ENCODE peak calls at places on chromosome 21, in six cellular contexts. One of them, this sample, is unnamed.

GRCh38 chr21:33206771-33207290 is 22.9 kb upstream of the IFNAR2 start:
- DNase-seq in neural progenitor cell: no peak
- DNase-seq in left ventricle myocardium inferior: no peak
- DNase-seq in IMR-90: no peak
- DNase-seq in testis: no peak
- DNase-seq in fibroblast of mammary gland: no peak
- DNase-seq in this sample: peak

GRCh38 chr21:39670741-39671140 is 58.0 kb downstream of the B3GALT5 start:
- DNase-seq in neural progenitor cell: no peak
- DNase-seq in left ventricle myocardium inferior: no peak
- DNase-seq in testis: no peak
- DNase-seq in IMR-90: no peak
- DNase-seq in fibroblast of mammary gland: no peak
- DNase-seq in this sample: no peak

GRCh38 chr21:26581818-26582217 is 8.7 kb upstream of the CYYR1 start:
- DNase-seq in neural progenitor cell: no peak
- DNase-seq in fibroblast of mammary gland: no peak
- DNase-seq in IMR-90: no peak
- DNase-seq in testis: no peak
- DNase-seq in left ventricle myocardium inferior: no peak
- DNase-seq in this sample: no peak

GRCh38 chr21:33042812-33043211 is 17.1 kb downstream of the OLIG2 start:
- DNase-seq in left ventricle myocardium inferior: no peak
- DNase-seq in neural progenitor cell: no peak
- DNase-seq in fibroblast of mammary gland: peak
- DNase-seq in testis: no peak
- DNase-seq in IMR-90: peak
- DNase-seq in this sample: no peak

GRCh38 chr21:17688912-17689874 is 76.5 kb upstream of the BTG3 start:
- DNase-seq in IMR-90: peak
- DNase-seq in fibroblast of mammary gland: no peak
- DNase-seq in left ventricle myocardium inferior: peak
- DNase-seq in neural progenitor cell: no peak
- DNase-seq in testis: peak
- DNase-seq in this sample: peak

GRCh38 chr21:41961282-41961701 is 7.5 kb upstream of the C2CD2 start:
- DNase-seq in fibroblast of mammary gland: peak
- DNase-seq in left ventricle myocardium inferior: no peak
- DNase-seq in testis: no peak
- DNase-seq in IMR-90: peak
- DNase-seq in neural progenitor cell: no peak
- DNase-seq in this sample: no peak

GRCh38 chr21:29639366-29640232 is 300.2 kb downstream of the GRIK1 start:
- DNase-seq in neural progenitor cell: no peak
- DNase-seq in testis: no peak
- DNase-seq in IMR-90: no peak
- DNase-seq in left ventricle myocardium inferior: no peak
- DNase-seq in fibroblast of mammary gland: no peak
- DNase-seq in this sample: no peak

GRCh38 chr21:26127918-26128317 is 42.7 kb downstream of the APP start:
- DNase-seq in neural progenitor cell: no peak
- DNase-seq in left ventricle myocardium inferior: no peak
- DNase-seq in testis: peak
- DNase-seq in fibroblast of mammary gland: no peak
- DNase-seq in IMR-90: peak
- DNase-seq in this sample: no peak

GRCh38 chr21:18424250-18424649 is 20.7 kb upstream of the TMPRSS15 start:
- DNase-seq in IMR-90: no peak
- DNase-seq in fibroblast of mammary gland: no peak
- DNase-seq in neural progenitor cell: no peak
- DNase-seq in testis: no peak
- DNase-seq in left ventricle myocardium inferior: no peak
- DNase-seq in this sample: no peak

GRCh38 chr21:41168391-41169257 is 664 bp downstream of the BACE2 start:
- DNase-seq in neural progenitor cell: peak
- DNase-seq in IMR-90: peak
- DNase-seq in fibroblast of mammary gland: peak
- DNase-seq in left ventricle myocardium inferior: peak
- DNase-seq in testis: peak
- DNase-seq in this sample: peak

GRCh38 chr21:46562964-46563607 is 41.8 kb downstream of the S100B start:
- DNase-seq in left ventricle myocardium inferior: no peak
- DNase-seq in neural progenitor cell: no peak
- DNase-seq in IMR-90: no peak
- DNase-seq in fibroblast of mammary gland: peak
- DNase-seq in testis: no peak
- DNase-seq in this sample: peak

GRCh38 chr21:17513214-17514123 is 626 bp downstream of the CXADR start:
- DNase-seq in left ventricle myocardium inferior: no peak
- DNase-seq in testis: peak
- DNase-seq in fibroblast of mammary gland: peak
- DNase-seq in neural progenitor cell: peak
- DNase-seq in IMR-90: no peak
- DNase-seq in this sample: peak

GRCh38 chr21:27814226-27814625 is 847.3 kb upstream of the ADAMTS5 start:
- DNase-seq in left ventricle myocardium inferior: no peak
- DNase-seq in testis: no peak
- DNase-seq in IMR-90: no peak
- DNase-seq in fibroblast of mammary gland: no peak
- DNase-seq in neural progenitor cell: no peak
- DNase-seq in this sample: no peak

GRCh38 chr21:41762753-41763152 is 4.1 kb downstream of the RIPK4 start:
- DNase-seq in neural progenitor cell: peak
- DNase-seq in left ventricle myocardium inferior: no peak
- DNase-seq in testis: no peak
- DNase-seq in fibroblast of mammary gland: no peak
- DNase-seq in IMR-90: no peak
- DNase-seq in this sample: no peak

GRCh38 chr21:19286901-19287300 is 883.3 kb upstream of the TMPRSS15 start:
- DNase-seq in left ventricle myocardium inferior: no peak
- DNase-seq in fibroblast of mammary gland: no peak
- DNase-seq in neural progenitor cell: no peak
- DNase-seq in testis: no peak
- DNase-seq in IMR-90: no peak
- DNase-seq in this sample: no peak

GRCh38 chr21:17514124-17514481 is 1.3 kb downstream of the CXADR start:
- DNase-seq in IMR-90: no peak
- DNase-seq in left ventricle myocardium inferior: no peak
- DNase-seq in fibroblast of mammary gland: no peak
- DNase-seq in neural progenitor cell: peak
- DNase-seq in testis: no peak
- DNase-seq in this sample: no peak

GRCh38 chr21:42117229-42118048 is 46.3 kb downstream of the UMODL1 start:
- DNase-seq in left ventricle myocardium inferior: peak
- DNase-seq in neural progenitor cell: peak
- DNase-seq in IMR-90: peak
- DNase-seq in fibroblast of mammary gland: peak
- DNase-seq in testis: peak
- DNase-seq in this sample: peak

GRCh38 chr21:42939581-42940413 is 14.4 kb upstream of the ERVH48-1 start:
- DNase-seq in IMR-90: peak
- DNase-seq in neural progenitor cell: no peak
- DNase-seq in left ventricle myocardium inferior: peak
- DNase-seq in testis: peak
- DNase-seq in fibroblast of mammary gland: peak
- DNase-seq in this sample: no peak

GRCh38 chr21:33019885-33020557 is 5.7 kb upstream of the OLIG2 start:
- DNase-seq in fibroblast of mammary gland: no peak
- DNase-seq in left ventricle myocardium inferior: no peak
- DNase-seq in testis: no peak
- DNase-seq in neural progenitor cell: peak
- DNase-seq in IMR-90: no peak
- DNase-seq in this sample: no peak

GRCh38 chr21:37550618-37551405 is 184.2 kb downstream of the DYRK1A start:
- DNase-seq in testis: no peak
- DNase-seq in left ventricle myocardium inferior: no peak
- DNase-seq in IMR-90: no peak
- DNase-seq in neural progenitor cell: no peak
- DNase-seq in fibroblast of mammary gland: no peak
- DNase-seq in this sample: no peak

GRCh38 chr21:36135391-36136094 is 664 bp downstream of the CBR3 start:
- DNase-seq in testis: peak
- DNase-seq in left ventricle myocardium inferior: peak
- DNase-seq in IMR-90: peak
- DNase-seq in neural progenitor cell: peak
- DNase-seq in fibroblast of mammary gland: peak
- DNase-seq in this sample: peak

GRCh38 chr21:14382486-14382834 is 486 bp downstream of the HSPA13 start:
- DNase-seq in fibroblast of mammary gland: peak
- DNase-seq in IMR-90: peak
- DNase-seq in left ventricle myocardium inferior: no peak
- DNase-seq in testis: peak
- DNase-seq in neural progenitor cell: no peak
- DNase-seq in this sample: no peak

GRCh38 chr21:34881894-34882371 is 167.2 kb downstream of the RUNX1 start:
- DNase-seq in testis: no peak
- DNase-seq in left ventricle myocardium inferior: no peak
- DNase-seq in IMR-90: peak
- DNase-seq in neural progenitor cell: no peak
- DNase-seq in fibroblast of mammary gland: peak
- DNase-seq in this sample: no peak

GRCh38 chr21:34882719-34883131 is 166.4 kb downstream of the RUNX1 start:
- DNase-seq in left ventricle myocardium inferior: no peak
- DNase-seq in testis: no peak
- DNase-seq in neural progenitor cell: no peak
- DNase-seq in fibroblast of mammary gland: no peak
- DNase-seq in IMR-90: no peak
- DNase-seq in this sample: no peak

GRCh38 chr21:34880401-34880800 is 168.7 kb downstream of the RUNX1 start:
- DNase-seq in left ventricle myocardium inferior: no peak
- DNase-seq in IMR-90: no peak
- DNase-seq in testis: no peak
- DNase-seq in fibroblast of mammary gland: no peak
- DNase-seq in neural progenitor cell: no peak
- DNase-seq in this sample: no peak

GRCh38 chr21:34883501-34884271 is 165.4 kb downstream of the RUNX1 start:
- DNase-seq in IMR-90: no peak
- DNase-seq in fibroblast of mammary gland: no peak
- DNase-seq in testis: no peak
- DNase-seq in neural progenitor cell: no peak
- DNase-seq in left ventricle myocardium inferior: no peak
- DNase-seq in this sample: no peak

GRCh38 chr21:34881421-34881820 is 167.7 kb downstream of the RUNX1 start:
- DNase-seq in testis: no peak
- DNase-seq in IMR-90: peak
- DNase-seq in left ventricle myocardium inferior: no peak
- DNase-seq in neural progenitor cell: no peak
- DNase-seq in fibroblast of mammary gland: peak
- DNase-seq in this sample: no peak
- H3K4me3 ChIP-seq in testis: no peak
- H3K4me3 ChIP-seq in IMR-90: peak
- H3K4me3 ChIP-seq in left ventricle myocardium inferior: no peak
- H3K4me3 ChIP-seq in neural progenitor cell: no peak
- H3K4me3 ChIP-seq in fibroblast of mammary gland: no peak
- H3K4me3 ChIP-seq in this sample: peak

GRCh38 chr21:44849616-44850130 is 23.8 kb downstream of the PTTG1IP start:
- DNase-seq in fibroblast of mammary gland: no peak
- DNase-seq in IMR-90: no peak
- DNase-seq in testis: no peak
- DNase-seq in left ventricle myocardium inferior: no peak
- DNase-seq in neural progenitor cell: no peak
- DNase-seq in this sample: no peak
- H3K4me3 ChIP-seq in fibroblast of mammary gland: no peak
- H3K4me3 ChIP-seq in IMR-90: no peak
- H3K4me3 ChIP-seq in testis: no peak
- H3K4me3 ChIP-seq in left ventricle myocardium inferior: no peak
- H3K4me3 ChIP-seq in neural progenitor cell: no peak
- H3K4me3 ChIP-seq in this sample: no peak

DNA sequence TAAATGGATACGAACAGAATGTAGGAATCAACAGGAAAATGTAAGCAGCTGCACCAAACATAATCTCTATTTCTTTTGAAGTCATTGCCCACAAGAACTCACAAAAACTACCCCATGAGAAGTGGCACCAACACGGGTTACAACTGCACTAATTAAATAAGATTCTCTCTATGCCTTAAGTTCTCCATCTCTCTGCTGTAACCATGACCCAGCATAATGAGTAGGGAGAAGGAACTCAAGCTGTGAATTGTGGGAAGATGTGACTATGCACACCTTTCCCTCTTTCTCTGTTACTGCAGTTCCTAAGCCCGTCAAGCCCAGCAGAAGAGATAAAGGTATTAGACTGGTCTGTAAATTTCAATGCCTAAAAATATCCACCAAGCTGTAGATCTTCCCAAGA is 614.0 kb downstream of the USP25 start:
- DNase-seq in fibroblast of mammary gland: no peak
- DNase-seq in neural progenitor cell: no peak
- DNase-seq in testis: no peak
- DNase-seq in IMR-90: no peak
- DNase-seq in left ventricle myocardium inferior: no peak
- DNase-seq in this sample: no peak
- H3K4me3 ChIP-seq in fibroblast of mammary gland: no peak
- H3K4me3 ChIP-seq in neural progenitor cell: no peak
- H3K4me3 ChIP-seq in testis: no peak
- H3K4me3 ChIP-seq in IMR-90: no peak
- H3K4me3 ChIP-seq in left ventricle myocardium inferior: no peak
- H3K4me3 ChIP-seq in this sample: no peak

DNA sequence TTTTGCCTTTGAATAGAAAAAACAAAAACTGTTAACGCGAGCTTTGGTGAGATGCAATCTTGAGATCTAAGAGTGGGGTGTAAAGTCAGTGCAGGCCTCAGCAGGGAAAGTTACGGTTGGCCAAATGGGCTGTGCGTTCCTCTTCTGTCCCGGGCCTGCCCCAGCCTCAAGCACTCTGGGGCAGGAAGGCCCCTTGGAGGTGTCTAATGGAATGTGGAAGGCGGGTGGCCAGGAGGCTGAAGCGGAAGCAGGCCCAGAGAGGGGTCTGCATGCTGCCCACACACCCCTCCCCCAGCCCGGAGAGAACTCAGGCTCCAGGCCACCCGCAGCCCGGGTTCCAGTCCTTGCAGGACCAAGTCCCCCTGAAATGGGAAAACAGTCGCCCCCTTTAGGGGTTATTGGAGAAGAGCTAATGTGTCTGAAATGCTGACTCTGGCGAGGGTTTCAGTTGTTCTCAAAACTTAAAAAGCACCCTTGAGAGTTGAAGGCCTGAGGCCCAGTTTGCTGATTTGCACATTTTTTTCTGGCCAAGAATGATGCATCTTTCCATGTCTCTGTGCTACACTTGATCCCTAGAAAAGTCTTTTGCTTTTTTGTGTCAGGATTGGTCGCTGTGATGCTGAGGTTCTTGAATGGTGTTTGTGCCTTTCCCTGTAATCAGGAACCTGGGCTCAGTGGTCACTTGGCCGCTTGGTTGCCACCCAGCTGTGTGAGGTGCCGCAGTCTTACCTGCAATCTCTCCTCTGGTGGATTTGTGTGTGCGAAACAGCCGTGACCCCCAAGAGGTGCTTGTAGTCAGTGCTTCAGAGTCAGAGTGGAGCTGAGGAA is 2.0 kb downstream of the COL18A1 start:
- DNase-seq in neural progenitor cell: peak
- DNase-seq in testis: no peak
- DNase-seq in IMR-90: no peak
- DNase-seq in fibroblast of mammary gland: peak
- DNase-seq in left ventricle myocardium inferior: peak
- DNase-seq in this sample: peak
- H3K4me3 ChIP-seq in neural progenitor cell: peak
- H3K4me3 ChIP-seq in testis: no peak
- H3K4me3 ChIP-seq in IMR-90: peak
- H3K4me3 ChIP-seq in fibroblast of mammary gland: peak
- H3K4me3 ChIP-seq in left ventricle myocardium inferior: peak
- H3K4me3 ChIP-seq in this sample: no peak